ENCODE peak calls at places on chromosomes 6 and 20, in four cellular contexts. F, X, N and T are unnamed samples.

GRCh38 chr20:376750-377149 is 3.8 kb upstream of the TRIB3 start:
- DNase-seq in F (no peak), X (no peak), N (no peak), T (no peak)

GRCh38 chr6:163956571-163957407 is 542.3 kb downstream of the QKI start:
- DNase-seq in F (peak; percentile 18), X (peak; percentile 80), N (peak; percentile 69), T (peak; percentile 72)

GRCh38 chr6:116373940-116374339 is 3.2 kb downstream of the DSE start:
- DNase-seq in F (no peak), X (no peak), N (no peak), T (peak; percentile 92)

GRCh38 chr6:44534291-44534690 is 146.8 kb downstream of the CDC5L start:
- DNase-seq in F (no peak), X (no peak), N (no peak), T (peak; percentile 46)

GRCh38 chr6:54427396-54427910 is 119.2 kb downstream of the TINAG start:
- DNase-seq in F (no peak), X (no peak), N (no peak), T (peak; percentile 78)

GRCh38 chr20:48106428-48106827 is 321.1 kb upstream of the SULF2 start:
- DNase-seq in F (no peak), X (peak; percentile 48), N (no peak), T (no peak)

GRCh38 chr20:16007978-16008377 is 565.3 kb downstream of the KIF16B start:
- DNase-seq in F (no peak), X (no peak), N (peak; percentile 1), T (peak; percentile 2)

GRCh38 chr6:34315256-34315655 is 66.5 kb upstream of the SMIM29 start:
- DNase-seq in F (no peak), X (no peak), N (no peak), T (no peak)

GRCh38 chr20:13455713-13456112 is 183.0 kb downstream of the TASP1 start:
- DNase-seq in F (no peak), X (peak; percentile 29), N (peak; percentile 89), T (peak; percentile 38)

DNA sequence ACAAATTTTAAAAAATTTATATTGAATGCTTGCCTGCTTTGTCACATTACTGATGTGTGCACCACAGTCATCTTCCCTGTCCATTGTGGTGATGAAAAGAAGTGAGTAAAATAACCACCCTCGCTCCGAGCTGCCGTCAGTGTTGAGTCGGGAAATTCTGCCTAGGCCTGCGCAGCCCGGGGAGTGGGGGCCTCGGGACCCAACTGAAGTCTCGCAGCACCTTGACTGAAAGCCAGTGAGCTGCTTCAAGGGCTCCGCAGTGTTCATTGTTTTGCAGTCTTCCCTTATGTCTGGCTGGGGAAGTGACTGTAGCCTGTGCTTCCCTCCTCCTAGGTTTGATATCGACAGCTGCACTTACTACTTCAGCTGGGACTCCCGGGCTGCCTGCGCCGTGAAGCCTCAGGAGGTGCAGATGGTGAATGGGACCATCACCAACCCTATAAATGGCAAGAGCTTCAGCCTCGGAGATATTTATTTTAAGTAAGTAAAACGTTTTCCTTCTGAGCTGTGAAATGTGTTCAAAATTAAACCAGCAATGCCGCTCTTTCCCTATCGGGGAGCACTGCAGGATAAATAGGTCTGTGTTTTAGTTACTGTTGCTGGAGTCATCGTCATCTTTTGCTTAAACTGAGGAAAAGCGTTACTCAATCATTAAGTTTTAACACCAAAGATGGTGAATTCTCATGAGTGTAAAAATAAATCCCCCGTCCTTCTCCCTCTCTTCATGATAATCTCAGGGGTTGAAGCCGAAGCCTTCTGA is 32.7 kb upstream of the SLC22A1 start:
- DNase-seq in F (no peak), X (no peak), N (no peak), T (no peak)
- H3K4me3 ChIP-seq in F (no peak overlapping the region), X (no peak overlapping the region), N (no peak overlapping the region), T (no peak overlapping the region)

GRCh38 chr6:71588490-71588889 is 297.9 kb upstream of the RIMS1 start:
- DNase-seq in F (no peak), X (no peak), N (no peak), T (no peak)
- H3K4me3 ChIP-seq in F (no peak overlapping the region), X (no peak overlapping the region), N (no peak overlapping the region), T (no peak overlapping the region)

DNA sequence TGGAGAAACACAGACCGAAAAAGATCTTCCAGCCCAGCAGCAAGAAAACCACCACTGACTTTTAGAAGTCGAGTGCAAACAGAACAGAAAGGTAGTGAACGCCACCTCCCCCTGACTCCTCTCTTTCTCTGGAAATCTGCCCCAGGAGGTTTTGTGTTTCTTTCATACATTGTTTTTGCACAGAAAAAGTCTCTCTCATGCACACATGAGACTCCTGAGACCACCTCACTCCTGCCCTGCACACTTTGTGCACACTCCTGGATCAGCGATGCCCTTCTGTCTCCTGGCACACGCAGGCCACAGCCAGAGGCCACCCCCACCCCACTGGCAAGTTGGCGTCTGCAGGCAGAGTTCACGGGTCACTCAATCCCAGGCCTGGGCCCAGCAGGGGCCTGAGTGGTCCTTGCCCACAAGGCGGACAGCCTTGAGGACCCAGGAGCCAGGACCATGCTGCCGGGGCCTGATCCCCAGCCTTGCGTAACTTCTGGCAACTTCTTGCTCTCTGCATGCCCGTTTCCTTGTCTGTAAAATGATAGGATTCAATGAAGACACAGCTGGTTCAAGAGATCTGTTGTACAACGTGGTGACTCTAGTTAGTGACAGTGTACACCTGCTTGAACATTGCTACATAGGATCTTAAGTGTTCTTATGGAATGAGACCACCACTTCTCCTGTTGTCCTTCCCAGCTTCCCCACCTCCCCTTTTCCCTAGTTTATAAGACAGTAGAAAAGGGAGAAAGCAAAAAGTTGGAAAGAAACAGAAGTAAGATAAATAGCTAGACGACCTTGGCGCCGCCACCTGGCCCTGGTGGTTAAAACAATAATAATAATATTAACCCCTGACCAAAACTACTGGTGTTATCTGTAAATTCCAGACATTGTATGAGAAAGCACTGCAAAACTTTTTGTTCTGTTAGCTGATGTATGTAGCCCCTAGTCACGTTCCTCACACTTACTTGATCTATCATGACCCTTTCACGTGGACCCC is 30.2 kb upstream of the CST7 start:
- DNase-seq in F (no peak), X (no peak), N (no peak), T (no peak)
- H3K4me3 ChIP-seq in F (no peak overlapping the region), X (no peak overlapping the region), N (no peak overlapping the region), T (no peak overlapping the region)

DNA sequence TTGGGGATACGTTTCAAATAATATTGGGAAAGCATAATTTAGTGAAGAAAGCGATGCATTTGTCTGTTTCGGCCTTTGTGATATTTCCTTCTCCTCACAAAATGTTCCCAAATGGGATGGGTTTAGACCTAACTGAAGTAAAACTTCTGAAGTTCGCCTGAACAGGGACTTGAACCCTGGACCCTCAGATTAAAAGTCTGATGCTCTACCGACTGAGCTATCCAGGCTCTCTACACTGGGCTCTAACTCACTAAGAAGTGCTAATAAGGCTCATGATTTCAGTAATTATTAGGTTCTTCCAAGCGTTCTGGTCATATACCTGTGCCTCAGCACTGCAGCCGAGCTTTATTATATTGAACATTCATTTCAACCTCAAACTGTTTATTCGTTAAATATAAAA is 118.8 kb upstream of the ZNF184 start:
- DNase-seq in F (no peak), X (peak; percentile 30), N (no peak), T (peak; percentile 65)
- H3K4me3 ChIP-seq in F (no peak overlapping the region), X (no peak overlapping the region), N (peak overlapping the region; percentile 45), T (peak overlapping the region; percentile 59)

GRCh38 chr6:122401104-122401503 is 1.7 kb downstream of the HSF2 start:
- DNase-seq in F (no peak), X (no peak), N (no peak), T (no peak)
- H3K4me3 ChIP-seq in F (no peak overlapping the region), X (no peak overlapping the region), N (peak overlapping the region; percentile 94), T (peak overlapping the region; percentile 0)